ENCODE peak calls at places on chromosomes 2 and 18, in ten cellular contexts. Z is keratinocyte; C is GM23338; L is uterus; G is HL-60; J is hepatocyte; P is CD8-positive, alpha-beta T cell; H is thoracic aorta; O is transverse colon; U is left ventricle myocardium inferior. I is an unnamed sample. For H3K27me3, the result is how much of the 10 kb centered on the place peaks cover.

GRCh38 chr2:2834530-2835254 is 503.6 kb upstream of the MYT1L start:
- DNase-seq in J (no peak), U (no peak), G (no peak), C (no peak), Z (no peak), H (no peak), P (no peak), O (no peak), L (no peak), I (no peak)

GRCh38 chr2:31214638-31214915 is 2.7 kb downstream of the CAPN14 start:
- DNase-seq in L (no peak), U (no peak), H (no peak), C (no peak), J (no peak), Z (no peak), G (no peak), O (no peak), P (no peak), I (no peak)

GRCh38 chr18:1665064-1665463 is 760.4 kb downstream of the ADCYAP1 start:
- DNase-seq in C (no peak), L (no peak), P (no peak), J (no peak), U (no peak), H (no peak), O (no peak), Z (no peak), G (no peak), I (no peak)

GRCh38 chr2:36633470-36634092 is 35.6 kb upstream of the FEZ2 start:
- DNase-seq in G (no peak), P (no peak), L (no peak), U (no peak), J (no peak), H (no peak), O (no peak), C (no peak), Z (no peak), I (no peak)

GRCh38 chr2:109176489-109176888 is 47.5 kb downstream of the SH3RF3 start:
- DNase-seq in U (no peak), P (no peak), L (no peak), H (no peak), O (no peak), G (no peak), C (no peak), Z (no peak), J (no peak), I (no peak)

GRCh38 chr2:151973901-151974199 is 125.0 kb downstream of the CACNB4 start:
- DNase-seq in J (peak), G (peak), H (no peak), P (no peak), U (peak), Z (no peak), L (no peak), O (no peak), C (peak), I (no peak)

GRCh38 chr2:206125914-206126313 is 33.3 kb downstream of the NDUFS1 start:
- DNase-seq in L (no peak), U (no peak), Z (no peak), J (no peak), C (no peak), G (no peak), H (no peak), O (no peak), P (no peak), I (no peak)

GRCh38 chr2:234102112-234102511 is 51.6 kb downstream of the SPP2 start:
- DNase-seq in J (peak), Z (no peak), P (no peak), H (no peak), O (peak), U (no peak), C (peak), G (no peak), L (no peak), I (no peak)

GRCh38 chr2:222753251-222753824 is 81.9 kb downstream of the MOGAT1 start:
- DNase-seq in U (peak), O (no peak), Z (no peak), H (no peak), L (no peak), J (peak), C (no peak), P (no peak), G (no peak), I (no peak)

GRCh38 chr2:31266804-31267203 is 32.9 kb downstream of the EHD3 start:
- DNase-seq in P (no peak), J (no peak), L (no peak), Z (no peak), C (no peak), G (no peak), U (no peak), H (no peak), O (no peak), I (no peak)

GRCh38 chr2:38933653-38934052 is 44.0 kb downstream of the ARHGEF33 start:
- DNase-seq in U (no peak), H (no peak), G (no peak), O (no peak), P (no peak), J (no peak), C (no peak), L (no peak), Z (no peak), I (no peak)

GRCh38 chr2:113133696-113134558 is 6.5 kb downstream of the IL1RN start:
- DNase-seq in L (no peak), U (no peak), G (no peak), C (no peak), Z (no peak), P (no peak), H (no peak), J (peak), O (no peak), I (no peak)

GRCh38 chr2:120844098-120844738 is 108.5 kb downstream of the GLI2 start:
- DNase-seq in O (no peak), Z (no peak), G (no peak), L (no peak), J (no peak), P (no peak), U (no peak), C (no peak), H (no peak), I (no peak)

GRCh38 chr2:239762742-239763269 is 262.3 kb downstream of the NDUFA10 start:
- DNase-seq in G (no peak), Z (no peak), O (no peak), H (peak), J (no peak), L (no peak), C (no peak), U (no peak), P (no peak), I (peak)

GRCh38 chr2:196314780-196315179 is 143.4 kb upstream of the STK17B start:
- DNase-seq in U (no peak), C (no peak), O (no peak), Z (no peak), H (no peak), P (no peak), L (no peak), G (no peak), J (no peak), I (no peak)

GRCh38 chr2:213455316-213456008 is 171.2 kb downstream of the SPAG16 start:
- DNase-seq in L (no peak), J (peak), C (peak), H (no peak), G (no peak), U (no peak), O (no peak), Z (no peak), P (no peak), I (no peak)

GRCh38 chr18:73835656-73836055 is 312.0 kb downstream of the FBXO15 start:
- DNase-seq in H (no peak), Z (no peak), U (no peak), L (no peak), O (no peak), P (no peak), C (no peak), J (no peak), G (no peak), I (no peak)

GRCh38 chr2:127400897-127401756 is 13.4 kb upstream of the MAP3K2 start:
- DNase-seq in U (no peak), H (no peak), Z (peak), C (peak), L (no peak), J (no peak), O (peak), G (no peak), P (no peak), I (no peak)

GRCh38 chr2:85215074-85216050 is 82.2 kb downstream of the TCF7L1 start:
- DNase-seq in P (no peak), J (peak), C (peak), L (peak), Z (no peak), U (no peak), G (no peak), O (peak), H (no peak), I (peak)

GRCh38 chr2:96580771-96581170 is 44.2 kb downstream of the ARID5A start:
- DNase-seq in C (peak), P (no peak), Z (no peak), O (no peak), U (no peak), J (peak), G (peak), L (no peak), H (no peak), I (no peak)

GRCh38 chr2:231716641-231717280 is 8.4 kb downstream of the PTMA start:
- DNase-seq in G (no peak), P (no peak), Z (no peak), U (no peak), H (no peak), L (no peak), O (no peak), C (no peak), J (no peak), I (no peak)

GRCh38 chr2:238009563-238009962 is 42.7 kb downstream of the UBE2F start:
- DNase-seq in G (peak), J (no peak), H (no peak), C (no peak), P (no peak), U (no peak), O (no peak), Z (no peak), L (no peak), I (no peak)

DNA sequence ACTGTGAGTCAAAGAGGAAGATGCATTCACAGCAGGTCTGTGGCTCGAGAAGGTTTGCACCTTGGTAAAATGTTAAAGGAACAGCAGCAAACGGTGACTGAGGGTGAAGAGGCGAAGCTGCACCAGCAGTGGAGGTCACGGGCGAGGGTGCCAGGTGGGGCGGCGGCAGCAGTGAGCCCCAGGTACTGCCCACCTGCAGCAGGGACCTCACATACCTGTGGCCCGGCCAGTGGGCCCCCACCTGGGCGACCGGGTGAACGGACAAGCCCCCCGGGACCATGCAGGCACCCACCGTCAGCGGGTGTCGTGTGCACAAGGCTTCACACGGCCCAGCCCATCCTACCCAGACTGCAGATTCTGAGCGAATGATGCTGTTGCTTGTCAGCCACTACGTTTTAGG is 23.6 kb upstream of the KCNG2 start:
- DNase-seq in C (no peak), O (peak), U (no peak), J (no peak), Z (no peak), G (no peak), P (no peak), L (no peak), H (no peak), I (peak)
- H3K27me3 ChIP-seq in C (under half), O (under half), U (half or more), J (under half), Z (under half), G (under half), P (under half), L (under half), H (under half), I (under half)

GRCh38 chr18:52288403-52289004 is 51.5 kb upstream of the DCC start:
- DNase-seq in P (no peak), L (no peak), U (no peak), J (peak), H (no peak), Z (no peak), G (peak), O (peak), C (peak), I (no peak)
- TF ChIP-seq CTCF in P (no peak), L (no peak), U (peak), J (peak), H (no peak), Z (peak), G (peak), O (peak), C (peak), I (peak)

DNA sequence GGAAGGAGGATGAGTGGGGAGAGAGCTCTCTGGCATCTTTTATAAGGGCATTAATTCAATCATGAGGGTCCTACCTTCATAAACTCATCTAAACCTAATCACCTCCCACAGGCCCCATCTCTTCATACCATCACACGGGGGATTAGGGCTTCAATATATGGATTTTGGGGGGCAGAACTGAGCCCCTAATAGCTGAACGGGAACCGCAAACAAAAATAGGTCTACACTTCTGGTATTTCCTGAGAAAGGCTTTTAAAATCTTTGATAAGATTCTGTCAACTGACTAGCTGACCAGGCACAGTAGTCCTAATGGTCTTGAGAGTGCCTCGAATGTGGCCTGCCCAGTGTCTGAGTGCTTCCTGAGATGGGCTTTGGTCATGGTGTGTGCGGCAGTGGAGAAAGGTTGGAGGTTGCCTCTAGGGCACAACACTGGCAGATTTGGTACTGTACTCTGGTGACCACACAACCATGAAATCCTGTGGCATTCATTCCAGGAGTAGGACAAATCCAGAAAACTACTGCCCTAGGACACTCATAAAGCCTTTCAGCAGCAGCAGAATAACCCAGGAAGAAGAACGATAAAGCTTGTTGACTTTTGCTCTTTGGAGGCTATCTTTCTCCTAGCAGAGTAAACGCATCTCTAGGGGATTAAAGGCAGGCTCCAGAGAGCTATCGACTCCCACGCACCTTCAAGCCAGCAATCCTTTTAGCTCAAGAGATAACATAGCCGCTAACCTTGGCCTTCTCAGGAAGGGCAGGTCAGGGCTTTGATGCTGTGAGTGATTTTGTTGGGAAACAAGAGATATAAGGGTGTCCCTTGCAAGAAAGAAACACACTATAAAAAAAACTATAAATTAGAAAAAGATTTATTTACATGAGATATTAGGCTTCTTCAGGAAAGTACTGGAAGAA is 12.3 kb upstream of the APOB start:
- DNase-seq in C (no peak), J (peak), G (no peak), L (no peak), Z (no peak), H (no peak), O (no peak), P (no peak), U (no peak), I (no peak)
- H3K4me3 ChIP-seq in C (no peak), J (no peak), G (no peak), L (no peak), Z (no peak), H (no peak), O (no peak), P (no peak), U (no peak), I (no peak)

DNA sequence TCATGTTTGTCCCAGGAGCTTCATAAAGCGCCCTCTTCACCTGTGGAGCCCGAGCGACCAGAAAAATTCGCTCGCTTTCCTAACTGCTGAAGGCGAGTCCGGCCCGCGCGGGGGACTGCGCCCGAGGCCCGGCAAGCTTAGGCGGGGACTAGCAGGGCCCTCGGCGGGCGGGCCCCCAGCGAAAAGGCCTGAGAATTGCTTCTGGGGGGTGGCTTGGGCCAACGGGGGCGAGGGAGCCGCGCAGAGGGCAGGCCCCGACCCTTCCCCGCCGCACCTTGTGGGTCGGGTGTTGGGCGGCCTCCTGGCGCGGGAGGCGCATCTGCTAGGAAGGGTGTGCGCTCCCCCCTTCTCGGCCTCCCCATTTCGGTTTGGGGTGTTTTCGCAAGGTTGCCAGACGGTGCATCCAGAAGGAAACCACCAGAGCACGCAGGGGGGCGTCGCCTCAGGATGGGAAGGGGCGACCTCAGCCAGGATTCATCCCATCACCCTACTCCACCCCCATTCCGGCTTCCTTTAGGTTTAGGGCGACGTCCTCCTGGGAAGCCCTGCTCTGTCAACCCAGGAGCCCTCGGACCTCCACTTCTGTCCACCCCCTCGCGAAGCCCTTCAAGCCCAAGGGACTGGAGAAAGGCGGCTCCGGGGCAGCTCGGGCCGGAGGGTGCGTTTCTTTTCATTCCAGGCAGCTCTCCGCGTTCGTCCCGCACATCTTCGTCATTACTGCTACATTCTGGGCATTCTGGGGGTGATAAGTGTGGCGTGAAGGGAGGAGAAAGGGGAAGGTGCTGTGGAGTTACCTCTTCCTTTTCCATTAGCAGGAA is 9.1 kb downstream of the SP9 start:
- DNase-seq in O (no peak), H (no peak), P (no peak), J (no peak), C (peak), U (no peak), Z (no peak), G (no peak), L (no peak), I (no peak)
- H3K27me3 ChIP-seq in O (half or more), H (under half), P (half or more), J (half or more), C (half or more), U (half or more), Z (half or more), G (half or more), L (under half), I (under half)